ENCODE peak calls at places on chromosomes 2 and 18, in five cellular contexts. P is uterus, J is left cardiac atrium, M is Peyer's patch, G is midbrain. E is an unnamed sample.

GRCh38 chr2:38184964-38185603 is 109.1 kb upstream of the CYP1B1 start:
- DNase-seq in J (no peak), M (no peak), G (no peak), P (no peak), E (no peak)

GRCh38 chr2:6639870-6640639 is 225.7 kb downstream of the CMPK2 start:
- DNase-seq in P (no peak), J (no peak), M (no peak), G (no peak), E (no peak)

GRCh38 chr2:70835643-70836042 is at the start of gene CD207:
- DNase-seq in G (no peak), J (no peak), M (no peak), P (no peak), E (no peak)

GRCh38 chr2:134260726-134261125 is 6.9 kb downstream of the MGAT5 start:
- DNase-seq in M (no peak), P (no peak), J (no peak), G (no peak), E (no peak)

GRCh38 chr18:47912343-47912742 is 18.1 kb downstream of the SMAD2 start:
- DNase-seq in M (no peak), G (peak), J (no peak), P (no peak), E (no peak)

GRCh38 chr2:164430166-164430783 is 191.0 kb downstream of the GRB14 start:
- DNase-seq in G (peak), J (no peak), P (no peak), M (no peak), E (no peak)

GRCh38 chr2:144595279-144595678 is 75.4 kb upstream of the ZEB2 start:
- DNase-seq in G (no peak), J (no peak), M (no peak), P (no peak), E (no peak)

GRCh38 chr2:42909966-42910365 is 117.6 kb upstream of the HAAO start:
- DNase-seq in M (no peak), J (no peak), P (no peak), G (no peak), E (no peak)

GRCh38 chr2:98861601-98862000 is 74.4 kb downstream of the CRACDL start:
- DNase-seq in G (no peak), M (no peak), P (no peak), J (no peak), E (no peak)

GRCh38 chr18:78776706-78777105 is 202.9 kb upstream of the SALL3 start:
- DNase-seq in J (no peak), P (no peak), M (no peak), G (no peak), E (no peak)

GRCh38 chr2:222610746-222611145 is 45.1 kb downstream of the FARSB start:
- DNase-seq in J (no peak), G (no peak), M (no peak), P (no peak), E (no peak)

GRCh38 chr2:241721852-241722251 is 12.6 kb upstream of the D2HGDH start:
- DNase-seq in P (no peak), M (no peak), J (no peak), G (no peak), E (no peak)

GRCh38 chr18:45571161-45571560 is 44.1 kb upstream of the SLC14A2 start:
- DNase-seq in P (no peak), J (no peak), M (no peak), G (no peak), E (no peak)

GRCh38 chr2:188695953-188696352 is 278.2 kb upstream of the COL3A1 start:
- DNase-seq in G (no peak), J (no peak), P (no peak), M (no peak), E (no peak)

GRCh38 chr2:10530607-10531239 is 82.6 kb upstream of the ODC1 start:
- DNase-seq in P (no peak), M (no peak), J (no peak), G (no peak), E (no peak)

GRCh38 chr2:16506366-16506765 is 159.3 kb downstream of the CYRIA start:
- DNase-seq in M (no peak), G (no peak), J (no peak), P (no peak), E (no peak)

GRCh38 chr2:105042189-105042588 is 4.3 kb downstream of the MRPS9 start:
- DNase-seq in M (no peak), J (no peak), P (no peak), G (no peak), E (no peak)

GRCh38 chr2:177574357-177574756 is 181.8 kb downstream of the AGPS start:
- DNase-seq in M (no peak), J (no peak), G (no peak), P (no peak), E (no peak)

GRCh38 chr2:44290271-44290670 is 15.0 kb downstream of the SLC3A1 start:
- DNase-seq in J (no peak), M (no peak), P (no peak), G (peak), E (no peak)

GRCh38 chr2:200494048-200494447 is 15.8 kb downstream of the KCTD18 start:
- DNase-seq in G (no peak), P (no peak), J (no peak), M (no peak), E (no peak)

GRCh38 chr2:26922638-26923466 is 47.6 kb upstream of the MAPRE3 start:
- DNase-seq in P (peak), G (peak), M (peak), J (no peak), E (peak)

GRCh38 chr2:222703866-222704265 is 32.4 kb downstream of the MOGAT1 start:
- DNase-seq in P (no peak), G (no peak), M (no peak), J (no peak), E (no peak)

GRCh38 chr2:120486946-120487345 is 141.0 kb downstream of the INHBB start:
- DNase-seq in J (no peak), M (no peak), P (no peak), G (no peak), E (no peak)

GRCh38 chr2:149094217-149095015 is 55.9 kb downstream of the LYPD6B start:
- DNase-seq in M (no peak), P (no peak), G (no peak), J (no peak), E (no peak)

GRCh38 chr18:35289293-35290069 is 548 bp downstream of the ZSCAN30 start:
- DNase-seq in M (peak), J (no peak), P (peak), G (peak), E (peak)

GRCh38 chr18:71442830-71443229 is 1101.3 kb downstream of the CBLN2 start:
- DNase-seq in J (no peak), M (no peak), G (no peak), P (no peak), E (no peak)

GRCh38 chr18:45689386-45689785 is 34.6 kb upstream of the SLC14A1 start:
- DNase-seq in G (no peak), M (no peak), P (no peak), J (no peak), E (no peak)

GRCh38 chr2:44748-45341 is 1.5 kb downstream of the FAM110C start:
- DNase-seq in M (no peak), P (no peak), G (no peak), J (no peak), E (no peak)

GRCh38 chr2:64491426-64491825 is 32.7 kb upstream of the AFTPH start:
- DNase-seq in P (no peak), G (no peak), M (no peak), J (no peak), E (no peak)

GRCh38 chr2:8009010-8009597 is 672.8 kb upstream of the ID2 start:
- DNase-seq in M (no peak), J (no peak), G (no peak), P (no peak), E (no peak)

GRCh38 chr18:45423664-45424063 is 191.6 kb upstream of the SLC14A2 start:
- DNase-seq in J (no peak), M (no peak), G (no peak), P (no peak), E (no peak)

GRCh38 chr2:60840880-60841279 is 40.5 kb upstream of the REL start:
- DNase-seq in P (no peak), J (no peak), M (peak), G (no peak), E (peak)

E was measured in activated naive CD4-positive, alpha-beta T cell treated with anti-CD3 and anti-CD28 coated beads, Interleukin-2, amount 10 ng/mL, durations not matched to agents 7 days and 5 days.